ENCODE peak calls at places on chromosomes 4 and X, in eight cellular contexts. V is fibroblast of the aortic adventitia, T is OCI-LY7, S is heart left ventricle, P is GM23338, Q is cardiac fibroblast, Z is upper lobe of right lung, R is tibial artery. B is an unnamed sample.

GRCh38 chr4:26297219-26297618 is 23.6 kb upstream of the RBPJ start:
- DNase-seq in T (no peak), Q (no peak), P (no peak), Z (no peak), R (no peak), S (no peak), V (no peak), B (no peak)

GRCh38 chr4:107863850-107864371 is 39.2 kb downstream of the SGMS2 start:
- DNase-seq in S (peak), V (peak), R (no peak), Q (peak), Z (no peak), T (no peak), P (no peak), B (no peak)

GRCh38 chrX:74613350-74614192 is 853 bp downstream of the RLIM start:
- DNase-seq in P (peak), S (no peak), Z (no peak), V (peak), T (peak), Q (peak), R (peak), B (no peak)

GRCh38 chr4:115042496-115042895 is 70.9 kb downstream of the NDST4 start:
- DNase-seq in Z (no peak), T (peak), P (peak), Q (no peak), R (no peak), V (no peak), S (no peak), B (no peak)

GRCh38 chrX:80229626-80230025 is 190.6 kb upstream of the TENT5D start:
- DNase-seq in Q (no peak), T (no peak), R (no peak), V (no peak), Z (no peak), P (no peak), S (no peak), B (no peak)

GRCh38 chr4:129428454-129428853 is 332.5 kb downstream of the C4orf33 start:
- DNase-seq in R (no peak), T (no peak), V (no peak), S (no peak), Z (no peak), Q (no peak), P (no peak), B (no peak)

GRCh38 chr4:78477276-78477675 is 74.3 kb upstream of the ANXA3 start:
- DNase-seq in Z (no peak), R (no peak), Q (peak), S (no peak), P (no peak), T (no peak), V (peak), B (no peak)

GRCh38 chr4:122633211-122633610 is 12.3 kb upstream of the IL21 start:
- DNase-seq in S (no peak), Q (no peak), P (no peak), V (peak), R (no peak), Z (no peak), T (no peak), B (no peak)

GRCh38 chr4:180925800-180926199 is 1317.4 kb upstream of the TENM3 start:
- DNase-seq in Q (no peak), P (no peak), S (no peak), Z (no peak), V (peak), R (no peak), T (no peak), B (no peak)

GRCh38 chrX:110125435-110125834 is 122.5 kb downstream of the TMEM164 start:
- DNase-seq in T (no peak), S (no peak), P (peak), Z (no peak), Q (peak), R (no peak), V (peak), B (no peak)

GRCh38 chrX:17376381-17377046 is 1.5 kb downstream of the NHS start:
- DNase-seq in Z (no peak), S (no peak), V (peak), P (peak), Q (no peak), T (no peak), R (peak), B (no peak)

GRCh38 chr4:58144721-58145120 is 1034.5 kb upstream of the IGFBP7 start:
- DNase-seq in Z (no peak), S (no peak), R (no peak), Q (no peak), T (no peak), P (no peak), V (no peak), B (no peak)

GRCh38 chrX:74535211-74535621 is 79.2 kb downstream of the RLIM start:
- DNase-seq in S (no peak), Z (no peak), R (peak), T (peak), Q (peak), V (peak), P (peak), B (peak)

GRCh38 chr4:105453550-105454201 is 20.2 kb downstream of the PPA2 start:
- DNase-seq in Z (no peak), V (no peak), P (peak), R (no peak), T (no peak), Q (no peak), S (no peak), B (no peak)

GRCh38 chrX:41381685-41382084 is 47.7 kb downstream of the DDX3X start:
- DNase-seq in R (peak), T (no peak), Z (peak), S (peak), V (peak), Q (peak), P (peak), B (peak)

GRCh38 chrX:119763175-119763574 is 4.8 kb downstream of the SOWAHD start:
- DNase-seq in V (peak), R (no peak), P (peak), S (no peak), T (no peak), Z (no peak), Q (peak), B (peak)

GRCh38 chr4:41611881-41612871 is 74.2 kb downstream of the LIMCH1 start:
- DNase-seq in V (peak), T (no peak), P (peak), Z (no peak), Q (peak), S (peak), R (peak), B (peak)

GRCh38 chr4:121164291-121164690 is at the start of gene TNIP3:
- DNase-seq in T (no peak), V (peak), Q (peak), S (no peak), Z (no peak), P (no peak), R (no peak), B (peak)

GRCh38 chr4:122776916-122777315 is 44.4 kb downstream of the BBS12 start:
- DNase-seq in Z (no peak), R (no peak), V (peak), S (no peak), Q (peak), T (no peak), P (no peak), B (no peak)

GRCh38 chrX:108312938-108313337 is 125.3 kb downstream of the COL4A6 start:
- DNase-seq in R (no peak), Q (peak), P (peak), T (no peak), Z (no peak), S (peak), V (peak), B (no peak)

GRCh38 chrX:133215747-133216146 is 2.4 kb downstream of the TFDP3 start:
- DNase-seq in Q (no peak), S (no peak), T (peak), Z (no peak), V (no peak), P (peak), R (no peak), B (no peak)

GRCh38 chr4:40199179-40199670 is 2.4 kb downstream of the RHOH start:
- DNase-seq in R (no peak), Q (no peak), Z (no peak), P (no peak), V (no peak), T (peak), S (no peak), B (no peak)

GRCh38 chr4:146095091-146095690 is 80.3 kb upstream of the LSM6 start:
- DNase-seq in T (peak), S (no peak), V (peak), P (peak), Z (no peak), R (peak), Q (peak), B (peak)

GRCh38 chr4:118325443-118325842 is 27.4 kb downstream of the PRSS12 start:
- DNase-seq in Z (no peak), Q (no peak), R (no peak), P (peak), S (no peak), V (peak), T (no peak), B (no peak)

GRCh38 chr4:145034727-145035211 is 63.2 kb downstream of the ANAPC10 start:
- DNase-seq in T (no peak), P (no peak), R (no peak), V (peak), Z (no peak), S (no peak), Q (peak), B (peak)

GRCh38 chrX:9349572-9350259 is 115.1 kb upstream of the TBL1X start:
- DNase-seq in S (no peak), R (no peak), Q (no peak), P (no peak), T (no peak), Z (no peak), V (peak), B (no peak)

GRCh38 chr4:76696109-76696508 is 201.8 kb downstream of the SOWAHB start:
- DNase-seq in R (no peak), T (no peak), S (no peak), Q (no peak), P (peak), Z (no peak), V (peak), B (no peak)

GRCh38 chrX:56803849-56804681 is 75.0 kb downstream of the NBDY start:
- DNase-seq in Z (no peak), V (no peak), S (no peak), P (no peak), R (no peak), Q (no peak), T (no peak), B (no peak)
- TF ChIP-seq CTCF in Z (no peak), V (no peak), S (peak), P (no peak), R (no peak), Q (no peak), T (no peak), B (no peak)

GRCh38 chr4:6689506-6689960 is 4.1 kb upstream of the S100P start:
- DNase-seq in V (no peak), Q (no peak), Z (no peak), T (no peak), P (no peak), S (no peak), R (no peak), B (no peak)
- H3K4me3 ChIP-seq in V (no peak), Q (no peak), Z (peak), T (no peak), P (no peak), S (peak), R (no peak), B (no peak)

GRCh38 chr4:162943263-162943662 is 223.4 kb downstream of the NAF1 start:
- DNase-seq in P (peak), S (no peak), T (no peak), Q (no peak), R (no peak), V (no peak), Z (no peak), B (no peak)
- TF ChIP-seq CTCF in P (peak), S (no peak), T (peak), Q (no peak), R (no peak), V (no peak), Z (no peak), B (peak)

GRCh38 chr4:155491336-155492131 is 114.8 kb upstream of the MAP9 start:
- DNase-seq in Q (peak), V (no peak), P (no peak), Z (no peak), T (no peak), S (no peak), R (no peak), B (no peak)

GRCh38 chr4:155494037-155494718 is 117.4 kb upstream of the MAP9 start:
- DNase-seq in T (no peak), P (no peak), Z (no peak), R (no peak), V (no peak), Q (no peak), S (no peak), B (no peak)

GRCh38 chr4:155496294-155496626 is 119.5 kb upstream of the MAP9 start:
- DNase-seq in P (no peak), S (no peak), V (no peak), T (no peak), Z (no peak), R (no peak), Q (no peak), B (no peak)

GRCh38 chr4:155497306-155497705 is 120.5 kb upstream of the MAP9 start:
- DNase-seq in P (peak), Q (no peak), V (no peak), T (no peak), S (no peak), R (no peak), Z (no peak), B (no peak)

DNA sequence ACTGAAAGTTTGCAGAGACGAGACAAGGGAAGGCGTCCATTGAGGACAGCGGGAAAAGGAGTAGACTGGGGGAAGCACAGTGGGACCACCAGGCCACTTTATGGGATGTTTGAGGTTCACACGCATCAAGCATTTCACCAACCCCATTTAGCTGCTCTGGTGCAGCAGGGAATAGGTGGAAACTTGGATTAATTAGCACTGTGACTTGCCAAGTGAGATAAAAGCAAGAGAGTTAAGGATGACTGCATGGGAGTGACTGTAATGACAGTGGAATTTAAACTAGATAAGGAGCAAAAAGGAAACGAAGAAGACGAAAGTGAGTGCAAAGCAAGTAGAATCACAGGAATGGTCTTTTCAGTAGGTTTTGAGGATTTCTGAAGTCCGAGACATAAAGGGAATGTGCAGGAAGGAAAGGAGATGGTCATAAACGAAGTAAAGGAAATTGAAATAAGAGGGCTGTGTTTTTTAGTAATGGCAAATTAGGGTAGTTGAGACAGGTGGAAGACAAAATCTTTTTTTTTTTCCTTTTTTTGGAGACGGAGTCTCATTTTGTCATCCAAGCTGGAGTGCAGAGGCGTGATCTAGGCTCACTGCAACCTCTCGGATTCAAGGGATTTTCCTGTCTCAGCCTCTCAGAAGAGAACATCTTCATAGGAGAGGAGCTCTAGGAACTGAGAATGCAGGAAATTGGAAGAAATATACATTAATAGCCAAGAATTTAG is 119.0 kb upstream of the MAP9 start:
- DNase-seq in V (no peak), R (no peak), Q (peak), T (no peak), P (no peak), Z (no peak), S (no peak), B (no peak)
- H3K4me3 ChIP-seq in V (no peak), R (no peak), Q (no peak), T (no peak), P (no peak), Z (no peak), S (peak), B (no peak)

GRCh38 chr4:54217642-54218486 is 11.2 kb upstream of the PDGFRA start:
- DNase-seq in Z (peak), T (peak), S (peak), V (peak), R (peak), P (peak), Q (peak), B (peak)
- TF ChIP-seq CTCF in Z (peak), T (peak), S (peak), V (peak), R (peak), P (peak), Q (peak), B (peak)

GRCh38 chr4:1708581-1708980 is 3.5 kb downstream of the SLBP start:
- DNase-seq in S (no peak), Q (no peak), T (no peak), P (no peak), V (no peak), R (no peak), Z (no peak), B (no peak)
- H3K4me3 ChIP-seq in S (no peak), Q (no peak), T (peak), P (no peak), V (no peak), R (no peak), Z (no peak), B (no peak)

B was measured in astrocyte of the cerebellum.